ENCODE peak calls at places on chromosomes 5 and 9, in ten cellular contexts. L is GM23338; F is left kidney; J is GM04503; T is activated CD4-positive, alpha-beta T cell treated with anti-CD3 and anti-CD28 coated beads, Interleukin-2, amount 50 U/mL, for 48 hours; P is stimulated activated naive CD4-positive, alpha-beta T cell; U is naive thymus-derived CD8-positive, alpha-beta T cell; V is GM23248; W is stimulated activated CD8-positive, alpha-beta memory T cell treated with anti-CD3 and anti-CD28 coated beads, Interleukin-12 subunit alpha, Interleukin-12 subunit beta, amount 100 ng/mL, for 1 hour; H is NCI-H524. R is an unnamed sample.

GRCh38 chr9:113566712-113567071 is 103.2 kb downstream of the RGS3 start:
- DNase-seq in L (no peak), F (no peak), J (no peak), T (no peak), P (no peak), U (no peak), V (peak), W (no peak), H (no peak), R (no peak)

GRCh38 chr5:108543486-108543885 is 161.6 kb upstream of the FBXL17 start:
- DNase-seq in L (no peak), F (no peak), J (no peak), T (no peak), P (no peak), U (no peak), V (no peak), W (no peak), H (no peak), R (no peak)

GRCh38 chr9:95048225-95049087 is 269.1 kb downstream of the FANCC start:
- DNase-seq in L (peak), F (peak), J (no peak), T (peak), P (peak), U (no peak), V (peak), W (peak), H (peak), R (peak)

GRCh38 chr9:121187681-121188305 is 13.9 kb downstream of the RAB14 start:
- DNase-seq in L (no peak), F (no peak), J (no peak), T (no peak), P (no peak), U (no peak), V (no peak), W (no peak), H (no peak), R (no peak)

GRCh38 chr9:101977614-101978210 is 239.3 kb upstream of the GRIN3A start:
- DNase-seq in L (peak), F (peak), J (no peak), T (no peak), P (no peak), U (no peak), V (peak), W (no peak), H (peak), R (no peak)

GRCh38 chr5:159787837-159788236 is 128.4 kb upstream of the ADRA1B start:
- DNase-seq in L (no peak), F (no peak), J (no peak), T (no peak), P (no peak), U (no peak), V (peak), W (no peak), H (no peak), R (no peak)

GRCh38 chr5:10633271-10634049 is 69.6 kb downstream of the ANKRD33B start:
- DNase-seq in L (no peak), F (no peak), J (no peak), T (peak), P (peak), U (no peak), V (no peak), W (peak), H (no peak), R (peak)

GRCh38 chr5:14635656-14636055 is 28.9 kb upstream of the OTULIN start:
- DNase-seq in L (no peak), F (no peak), J (no peak), T (no peak), P (no peak), U (no peak), V (no peak), W (no peak), H (no peak), R (no peak)

GRCh38 chr9:35108461-35108860 is 5.5 kb upstream of the STOML2 start:
- DNase-seq in L (no peak), F (no peak), J (no peak), T (no peak), P (no peak), U (no peak), V (no peak), W (no peak), H (no peak), R (no peak)

GRCh38 chr9:18351216-18351615 is 122.7 kb upstream of the ADAMTSL1 start:
- DNase-seq in L (no peak), F (no peak), J (no peak), T (no peak), P (no peak), U (no peak), V (no peak), W (no peak), H (no peak), R (no peak)

GRCh38 chr9:34430843-34431437 is 27.4 kb downstream of the FAM219A start:
- DNase-seq in L (peak), F (peak), J (peak), T (peak), P (no peak), U (no peak), V (peak), W (no peak), H (peak), R (no peak)

GRCh38 chr9:27086818-27087680 is 22.0 kb upstream of the TEK start:
- DNase-seq in L (no peak), F (peak), J (no peak), T (no peak), P (no peak), U (no peak), V (peak), W (no peak), H (no peak), R (no peak)

GRCh38 chr5:96096724-96097123 is 135.1 kb upstream of the ELL2 start:
- DNase-seq in L (no peak), F (no peak), J (no peak), T (no peak), P (no peak), U (no peak), V (peak), W (no peak), H (no peak), R (no peak)

GRCh38 chr5:56737002-56737621 is 78.2 kb upstream of the MAP3K1 start:
- DNase-seq in L (no peak), F (no peak), J (no peak), T (no peak), P (peak), U (no peak), V (peak), W (no peak), H (no peak), R (no peak)

GRCh38 chr5:52693279-52693678 is 94.4 kb upstream of the ITGA1 start:
- DNase-seq in L (peak), F (peak), J (no peak), T (peak), P (peak), U (peak), V (peak), W (peak), H (peak), R (no peak)

GRCh38 chr5:39506216-39506615 is 81.4 kb upstream of the DAB2 start:
- DNase-seq in L (no peak), F (no peak), J (no peak), T (no peak), P (no peak), U (no peak), V (peak), W (no peak), H (no peak), R (no peak)

GRCh38 chr5:109168151-109168550 is 241.6 kb downstream of the PJA2 start:
- DNase-seq in L (no peak), F (no peak), J (no peak), T (no peak), P (no peak), U (no peak), V (no peak), W (no peak), H (no peak), R (no peak)